ENCODE peak calls at places on chromosomes 1 and 21, in seven cellular contexts. Q is spleen, M is uterus, K is fibroblast of lung, I is AG09309, U is lung, W is GM12878. H is an unnamed sample.

GRCh38 chr1:185044981-185045792 is at the start of gene RNF2:
- DNase-seq in Q (peak), M (peak), K (peak), I (peak), U (peak), W (peak), H (peak)

GRCh38 chr21:33975548-33976081 is 60.0 kb upstream of the ATP5PO start:
- DNase-seq in Q (no peak), M (no peak), K (no peak), I (no peak), U (no peak), W (peak), H (no peak)

GRCh38 chr1:37244815-37245214 is 210.5 kb upstream of the GRIK3 start:
- DNase-seq in Q (no peak), M (no peak), K (no peak), I (no peak), U (no peak), W (no peak), H (no peak)

GRCh38 chr21:41956926-41957729 is 3.3 kb upstream of the C2CD2 start:
- DNase-seq in Q (no peak), M (no peak), K (peak), I (peak), U (no peak), W (no peak), H (no peak)

GRCh38 chr1:51875291-51875772 is 3.2 kb downstream of the NRDC start:
- DNase-seq in Q (no peak), M (no peak), K (no peak), I (no peak), U (no peak), W (no peak), H (no peak)

GRCh38 chr1:3353901-3354300 is 100.6 kb upstream of the ARHGEF16 start:
- DNase-seq in Q (no peak), M (no peak), K (no peak), I (no peak), U (no peak), W (no peak), H (no peak)

GRCh38 chr1:196407358-196408041 is 200.7 kb downstream of the KCNT2 start:
- DNase-seq in Q (no peak), M (no peak), K (peak), I (no peak), U (no peak), W (no peak), H (no peak)

GRCh38 chr1:226123591-226124471 is 61.3 kb downstream of the H3-3A start:
- DNase-seq in Q (peak), M (no peak), K (no peak), I (no peak), U (no peak), W (no peak), H (peak)

GRCh38 chr1:212749924-212750535 is 41.5 kb downstream of the NSL1 start:
- DNase-seq in Q (no peak), M (no peak), K (peak), I (peak), U (no peak), W (peak), H (no peak)

GRCh38 chr1:214900590-214900989 is 181.9 kb upstream of the KCNK2 start:
- DNase-seq in Q (no peak), M (no peak), K (no peak), I (no peak), U (no peak), W (no peak), H (no peak)

GRCh38 chr1:198929961-198930599 is 291.2 kb downstream of the PTPRC start:
- DNase-seq in Q (no peak), M (no peak), K (peak), I (no peak), U (no peak), W (peak), H (no peak)

GRCh38 chr1:162251102-162251501 is 125.6 kb downstream of the SPATA46 start:
- DNase-seq in Q (no peak), M (no peak), K (no peak), I (no peak), U (no peak), W (no peak), H (no peak)

GRCh38 chr1:172916126-172916525 is 134.6 kb downstream of the TNFSF18 start:
- DNase-seq in Q (no peak), M (no peak), K (no peak), I (no peak), U (no peak), W (no peak), H (no peak)

GRCh38 chr1:17190526-17190995 is 14.4 kb upstream of the PADI1 start:
- DNase-seq in Q (no peak), M (no peak), K (no peak), I (no peak), U (no peak), W (no peak), H (no peak)

GRCh38 chr1:15153842-15154479 is 414 bp downstream of the TMEM51 start:
- DNase-seq in Q (peak), M (peak), K (peak), I (no peak), U (peak), W (no peak), H (peak)

GRCh38 chr1:41891403-41891896 is 27.3 kb downstream of the HIVEP3 start:
- DNase-seq in Q (no peak), M (no peak), K (peak), I (no peak), U (no peak), W (peak), H (no peak)

GRCh38 chr21:34129971-34130597 is 56.7 kb downstream of the MRPS6 start:
- DNase-seq in Q (no peak), M (no peak), K (peak), I (no peak), U (no peak), W (no peak), H (no peak)

GRCh38 chr1:165507570-165507969 is 36.2 kb upstream of the LRRC52 start:
- DNase-seq in Q (no peak), M (no peak), K (no peak), I (no peak), U (no peak), W (no peak), H (no peak)

GRCh38 chr1:112011231-112011630 is 21.8 kb upstream of the KCND3 start:
- DNase-seq in Q (no peak), M (peak), K (no peak), I (peak), U (no peak), W (no peak), H (peak)

GRCh38 chr1:17561561-17561985 is 22.1 kb downstream of the ARHGEF10L start:
- DNase-seq in Q (no peak), M (peak), K (peak), I (no peak), U (no peak), W (no peak), H (peak)

GRCh38 chr1:79293611-79294010 is 287.1 kb upstream of the ADGRL4 start:
- DNase-seq in Q (no peak), M (no peak), K (peak), I (peak), U (no peak), W (no peak), H (no peak)

DNA sequence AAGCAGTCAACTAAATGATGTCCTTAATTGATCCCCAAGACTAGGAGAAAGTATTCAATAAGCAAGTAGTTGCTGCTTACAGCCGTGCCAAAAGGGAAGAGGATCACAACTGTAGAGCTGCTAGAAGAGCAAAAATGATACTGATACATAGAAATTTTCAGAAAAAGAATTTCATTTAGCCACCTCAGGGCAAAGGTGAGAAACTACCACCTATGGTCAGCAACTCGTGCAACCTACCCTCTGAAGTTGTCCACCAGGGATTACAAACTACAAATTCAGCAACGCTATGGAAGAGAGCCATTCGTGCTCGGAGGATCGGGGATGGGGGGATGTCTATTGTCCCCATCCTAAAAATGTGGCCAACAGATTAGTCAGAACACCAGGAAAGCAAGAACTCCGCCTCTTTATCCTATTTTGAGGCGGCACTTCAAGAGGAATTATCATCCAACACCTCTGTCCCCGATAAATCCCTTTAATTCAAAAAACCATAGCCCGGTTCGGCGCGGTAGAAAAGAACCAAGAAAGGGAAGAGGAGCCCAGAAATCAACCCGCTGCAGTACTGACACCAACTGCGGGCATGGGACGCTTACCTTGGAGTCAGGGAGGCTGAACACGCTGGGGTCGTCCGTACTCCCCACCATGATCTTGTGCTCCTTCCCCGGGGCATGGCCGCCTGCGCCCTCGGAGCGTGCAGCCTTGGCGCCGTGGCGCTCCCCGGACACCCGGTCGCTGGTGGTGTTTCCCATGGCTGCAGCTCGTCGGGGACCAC is 687 bp downstream of the PRKAB2 start:
- DNase-seq in Q (no peak), M (no peak), K (peak), I (no peak), U (no peak), W (no peak), H (no peak)
- H3K4me3 ChIP-seq in Q (peak), M (peak), K (peak), I (peak), U (peak), W (peak), H (peak)

DNA sequence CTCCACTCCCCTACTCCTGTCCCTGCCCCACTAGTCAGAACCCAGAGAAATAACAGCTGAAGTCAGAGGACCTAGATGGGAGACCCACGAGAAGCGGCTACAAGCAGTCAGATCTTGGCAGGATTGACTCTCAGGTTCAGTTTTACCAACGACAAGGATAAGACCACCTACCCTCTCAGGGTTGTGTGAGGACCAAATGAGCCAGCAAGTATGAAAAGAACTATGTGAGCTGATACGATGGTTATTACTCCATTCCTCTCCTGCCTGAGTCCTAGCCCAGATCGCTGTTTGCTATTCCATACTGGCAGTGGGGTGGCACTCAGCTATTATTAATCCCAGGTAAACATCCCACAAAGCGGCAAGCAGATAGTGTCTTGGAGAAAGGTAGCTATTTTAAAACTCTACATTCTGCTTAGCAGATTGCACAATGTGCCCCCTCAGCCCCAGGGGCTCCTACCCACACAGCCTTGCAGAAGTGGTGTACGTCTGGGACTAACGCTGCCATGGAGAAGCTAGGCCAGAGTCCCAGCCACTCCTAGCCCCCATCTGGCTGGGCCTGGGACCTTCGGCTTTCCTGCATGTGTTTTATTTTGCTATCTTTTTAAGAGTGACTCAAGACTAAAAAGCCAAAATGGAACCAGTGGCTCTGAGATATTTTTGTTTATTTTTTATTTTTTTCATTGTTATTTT is 58.9 kb downstream of the CD46 start:
- DNase-seq in Q (no peak), M (no peak), K (no peak), I (no peak), U (peak), W (no peak), H (peak)
- H3K4me3 ChIP-seq in Q (no peak), M (no peak), K (no peak), I (no peak), U (no peak), W (no peak), H (no peak)

GRCh38 chr21:38920631-38921398 is 115.1 kb downstream of the ETS2 start:
- DNase-seq in Q (no peak), M (peak), K (peak), I (peak), U (no peak), W (no peak), H (no peak)
- H3K4me3 ChIP-seq in Q (no peak), M (no peak), K (no peak), I (no peak), U (no peak), W (no peak), H (no peak)

GRCh38 chr21:37338671-37339526 is 27.7 kb upstream of the DYRK1A start:
- DNase-seq in Q (no peak), M (peak), K (peak), I (peak), U (peak), W (no peak), H (peak)
- H3K4me3 ChIP-seq in Q (no peak), M (no peak), K (no peak), I (no peak), U (no peak), W (no peak), H (no peak)

GRCh38 chr1:32978854-32979253 is 14.2 kb upstream of the RNF19B start:
- DNase-seq in Q (no peak), M (no peak), K (no peak), I (no peak), U (no peak), W (no peak), H (no peak)

GRCh38 chr1:32980080-32980479 is 15.5 kb upstream of the RNF19B start:
- DNase-seq in Q (peak), M (no peak), K (no peak), I (no peak), U (no peak), W (no peak), H (peak)

GRCh38 chr1:32983039-32983438 is 18.4 kb upstream of the RNF19B start:
- DNase-seq in Q (no peak), M (no peak), K (no peak), I (no peak), U (no peak), W (no peak), H (no peak)

GRCh38 chr1:32984090-32984828 is 19.6 kb upstream of the RNF19B start:
- DNase-seq in Q (no peak), M (no peak), K (peak), I (no peak), U (no peak), W (peak), H (peak)

DNA sequence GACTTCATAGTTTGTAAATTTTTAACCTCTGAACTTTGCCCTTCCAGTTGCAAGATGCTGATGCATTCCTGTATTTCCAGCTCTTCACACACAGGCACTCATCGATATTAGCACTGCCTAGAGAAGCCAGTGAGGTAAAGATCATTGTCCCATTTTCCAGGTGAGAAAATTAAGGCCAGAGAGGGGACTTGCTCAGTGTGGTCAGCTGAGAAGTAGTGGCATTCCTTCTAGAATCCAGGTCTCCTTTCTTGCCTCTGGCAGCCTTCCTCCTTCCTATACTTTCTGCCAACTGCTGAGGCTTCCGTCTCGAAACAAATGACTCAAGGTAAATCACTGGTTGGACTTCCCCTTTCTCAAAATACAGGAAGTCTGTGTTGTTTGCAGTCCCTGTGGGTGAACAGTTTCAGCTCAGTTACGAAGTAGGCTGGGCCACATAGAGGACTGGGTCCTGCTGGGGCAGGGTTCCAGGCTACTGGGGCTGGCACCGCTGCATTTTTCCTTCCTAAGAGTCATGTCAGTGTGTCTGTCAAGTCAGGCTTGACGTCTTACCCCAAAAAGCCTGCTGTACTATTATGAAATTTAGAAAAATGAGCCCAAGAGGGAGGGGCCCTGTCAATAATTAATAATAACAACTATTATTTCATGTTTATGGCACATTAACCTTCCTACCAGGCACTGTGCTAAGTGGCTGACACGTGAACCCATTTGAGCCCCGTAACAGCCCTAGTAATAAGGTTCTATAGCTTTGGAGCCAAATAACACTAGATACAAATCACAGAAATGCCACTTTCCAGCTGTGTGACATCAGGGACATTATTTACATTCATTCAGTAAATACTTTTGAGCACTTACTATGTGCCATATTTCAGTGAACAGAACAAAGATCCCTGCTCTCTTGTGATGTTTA is 16.6 kb upstream of the RNF19B start:
- DNase-seq in Q (peak), M (no peak), K (peak), I (peak), U (peak), W (peak), H (peak)
- H3K4me3 ChIP-seq in Q (no peak), M (no peak), K (no peak), I (no peak), U (no peak), W (peak), H (no peak)

DNA sequence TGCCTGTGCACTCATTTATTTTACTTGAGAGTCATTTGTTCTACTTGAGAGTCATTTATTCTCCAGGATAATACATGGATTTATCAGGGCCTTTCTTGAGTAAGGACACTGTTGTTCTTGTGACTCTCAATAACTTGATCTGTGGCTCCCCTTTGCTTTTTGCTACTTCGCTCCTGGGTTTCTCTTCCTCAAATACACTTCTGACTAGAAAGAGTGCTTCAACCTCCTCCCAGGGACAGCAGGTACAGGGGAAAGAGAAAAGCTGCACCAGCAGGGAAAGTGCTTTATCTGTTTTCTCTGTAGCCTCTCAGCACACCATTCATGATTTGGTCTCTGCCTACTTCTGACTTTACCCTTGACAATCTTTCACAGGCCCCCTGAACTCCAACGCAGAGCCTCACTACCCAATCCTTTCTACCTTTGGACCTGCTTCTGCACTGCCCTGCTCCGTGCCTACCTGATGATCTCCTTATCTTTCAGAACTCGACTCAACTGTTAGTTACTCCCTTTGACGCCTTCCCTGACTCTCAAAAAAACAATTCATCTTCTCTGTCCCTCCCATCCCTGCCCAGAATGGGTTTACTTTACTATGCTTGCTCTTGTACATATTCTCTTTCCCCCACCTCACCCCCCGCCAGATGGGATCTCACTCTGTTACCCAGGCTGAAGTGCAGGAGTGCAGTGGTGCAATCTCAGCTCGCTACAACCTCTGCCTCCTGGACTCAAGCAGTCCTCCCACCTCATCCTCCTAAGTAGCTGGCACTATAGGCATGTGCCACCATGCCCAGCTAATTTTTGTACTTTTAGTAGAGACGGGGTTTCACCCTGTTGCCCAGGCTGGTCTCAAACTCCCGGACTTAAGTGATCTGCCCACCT is 15.6 kb upstream of the PIGM start:
- DNase-seq in Q (no peak), M (no peak), K (no peak), I (no peak), U (no peak), W (no peak), H (no peak)
- H3K4me3 ChIP-seq in Q (peak), M (no peak), K (no peak), I (no peak), U (no peak), W (peak), H (no peak)

DNA sequence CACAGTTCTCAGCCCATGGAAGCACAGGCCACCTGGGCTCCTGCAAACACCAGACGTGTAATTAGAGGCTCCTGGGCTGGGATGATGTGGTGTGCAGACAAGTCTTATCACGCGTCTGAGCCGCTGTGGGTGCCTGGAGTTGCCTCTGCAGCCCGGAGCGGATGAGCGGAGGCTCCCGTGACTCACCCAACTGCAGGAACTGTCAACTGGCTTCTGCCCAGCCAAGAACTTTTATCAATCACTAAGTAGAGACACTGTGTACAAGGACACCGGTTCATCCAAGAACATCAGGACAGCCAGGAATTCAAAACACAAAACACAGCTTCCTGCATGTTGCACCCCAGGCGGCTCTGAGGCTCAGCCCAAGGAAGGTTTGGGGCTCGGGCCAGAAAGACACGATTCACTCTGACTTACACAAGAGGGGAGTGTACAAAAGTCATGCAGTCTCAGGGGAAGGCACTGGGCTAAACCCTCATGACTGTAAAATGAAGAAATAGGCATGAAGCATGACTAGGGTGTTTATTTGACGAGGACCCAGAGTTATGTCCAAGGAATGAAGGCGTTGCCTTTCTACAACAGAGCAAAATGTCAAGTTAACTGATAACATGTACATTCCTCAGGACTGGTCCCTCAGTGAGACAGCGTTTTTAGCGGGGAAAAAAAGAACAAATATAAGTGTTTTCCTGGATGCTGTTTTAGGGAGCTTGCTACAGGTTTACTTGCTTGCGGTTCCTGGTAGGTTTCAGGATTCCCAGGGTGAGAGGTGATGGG is 21.1 kb downstream of the ERRFI1 start:
- DNase-seq in Q (no peak), M (peak), K (peak), I (peak), U (peak), W (no peak), H (peak)
- H3K4me3 ChIP-seq in Q (no peak), M (no peak), K (peak), I (no peak), U (no peak), W (no peak), H (no peak)

GRCh38 chr1:44524180-44524579 is 119.1 kb downstream of the RNF220 start:
- DNase-seq in Q (no peak), M (no peak), K (no peak), I (no peak), U (no peak), W (no peak), H (no peak)
- H3K4me3 ChIP-seq in Q (no peak), M (no peak), K (no peak), I (no peak), U (no peak), W (no peak), H (peak)

H was measured in right cardiac atrium.